ENCODE peak calls at places on chromosomes 2 and 18, in six cellular contexts. C is MV-4-11, K is left ventricle myocardium superior, N is stomach, W is NAMALWA, V is cerebellum. S is an unnamed sample.

GRCh38 chr2:60442608-60443007 is 110.8 kb downstream of the BCL11A start:
- DNase-seq in K (no peak), V (no peak), N (no peak), W (no peak), C (no peak), S (no peak)

GRCh38 chr18:27544211-27544610 is 359.1 kb upstream of the CHST9 start:
- DNase-seq in K (no peak), C (no peak), V (no peak), W (no peak), N (no peak), S (no peak)

GRCh38 chr2:9549420-9549819 is 6.2 kb downstream of the ADAM17 start:
- DNase-seq in W (peak), N (no peak), C (no peak), V (no peak), K (no peak), S (no peak)

GRCh38 chr2:228646061-228646460 is 464.6 kb upstream of the SPHKAP start:
- DNase-seq in N (no peak), W (no peak), V (no peak), C (no peak), K (no peak), S (no peak)

GRCh38 chr18:9233771-9234440 is 97.3 kb downstream of the ANKRD12 start:
- DNase-seq in N (no peak), K (no peak), V (no peak), C (no peak), W (no peak), S (no peak)

GRCh38 chr18:79614211-79615028 is 65.2 kb upstream of the CTDP1 start:
- DNase-seq in V (no peak), K (no peak), C (no peak), W (no peak), N (no peak), S (peak)

GRCh38 chr2:217647226-217647625 is 355.6 kb downstream of the TNS1 start:
- DNase-seq in N (no peak), K (no peak), C (no peak), W (no peak), V (no peak), S (no peak)

GRCh38 chr2:21501344-21502027 is 377.7 kb downstream of the TDRD15 start:
- DNase-seq in K (no peak), C (no peak), W (no peak), V (no peak), N (no peak), S (no peak)

GRCh38 chr18:46302866-46303485 is 198.8 kb downstream of the HAUS1 start:
- DNase-seq in C (no peak), W (no peak), V (no peak), K (no peak), N (no peak), S (no peak)

GRCh38 chr18:13376841-13377351 is 158.3 kb downstream of the LDLRAD4 start:
- DNase-seq in V (no peak), C (no peak), N (no peak), K (no peak), W (no peak), S (no peak)

GRCh38 chr2:226607379-226607778 is 192.2 kb downstream of the IRS1 start:
- DNase-seq in V (no peak), N (no peak), W (no peak), C (no peak), K (no peak), S (no peak)

GRCh38 chr2:26558271-26559043 is 80.5 kb upstream of the OTOF start:
- DNase-seq in V (no peak), C (no peak), K (no peak), N (no peak), W (no peak), S (no peak)

GRCh38 chr2:101349893-101350662 is 37.2 kb downstream of the CREG2 start:
- DNase-seq in V (no peak), C (peak), K (no peak), N (no peak), W (peak), S (no peak)

GRCh38 chr2:185919155-185919554 is 180.6 kb downstream of the FSIP2 start:
- DNase-seq in K (no peak), C (no peak), W (no peak), N (no peak), V (no peak), S (no peak)

GRCh38 chr2:138123741-138124140 is 159.5 kb downstream of the HNMT start:
- DNase-seq in N (no peak), K (no peak), W (no peak), C (no peak), V (no peak), S (no peak)

GRCh38 chr18:616380-616995 is 19.7 kb downstream of the CLUL1 start:
- DNase-seq in N (no peak), V (peak), W (peak), C (peak), K (no peak), S (no peak)

GRCh38 chr2:47708801-47709499 is 74.0 kb upstream of the MSH6 start:
- DNase-seq in C (no peak), K (no peak), W (no peak), N (no peak), V (no peak), S (no peak)

GRCh38 chr2:127235082-127235702 is 15.1 kb upstream of the CYP27C1 start:
- DNase-seq in V (no peak), W (no peak), C (no peak), K (no peak), N (no peak), S (no peak)

GRCh38 chr2:43222472-43223146 is 3.8 kb downstream of the ZFP36L2 start:
- DNase-seq in N (no peak), K (no peak), W (no peak), V (no peak), C (no peak), S (no peak)

S was measured in body of pancreas.